ENCODE peak calls at places on chromosomes 4 and X, in five cellular contexts. One of them, this sample, is unnamed.

GRCh38 chr4:83010111-83010521 is 507 bp downstream of the LIN54 start:
- DNase-seq in GM10248: no peak
- DNase-seq in natural killer cell: no peak
- DNase-seq in activated B cell treated with CpG ODN at 0.5 μM for 24 hours: no peak
- DNase-seq in lower leg skin: no peak
- DNase-seq in this sample: no peak

GRCh38 chr4:159142254-159142653 is 39.4 kb downstream of the RAPGEF2 start:
- DNase-seq in GM10248: no peak
- DNase-seq in activated B cell treated with CpG ODN at 0.5 μM for 24 hours: no peak
- DNase-seq in lower leg skin: no peak
- DNase-seq in natural killer cell: no peak
- DNase-seq in this sample: no peak

GRCh38 chr4:136136566-136136965 is 1395.7 kb downstream of the PCDH18 start:
- DNase-seq in natural killer cell: no peak
- DNase-seq in lower leg skin: no peak
- DNase-seq in activated B cell treated with CpG ODN at 0.5 μM for 24 hours: no peak
- DNase-seq in GM10248: no peak
- DNase-seq in this sample: no peak

GRCh38 chrX:3962511-3963350 is 249.3 kb upstream of the PRKX start:
- DNase-seq in lower leg skin: no peak
- DNase-seq in natural killer cell: no peak
- DNase-seq in GM10248: peak; percentile 9
- DNase-seq in activated B cell treated with CpG ODN at 0.5 μM for 24 hours: no peak
- DNase-seq in this sample: no peak

GRCh38 chr4:6684656-6685055 is 9.0 kb upstream of the S100P start:
- DNase-seq in activated B cell treated with CpG ODN at 0.5 μM for 24 hours: no peak
- DNase-seq in natural killer cell: no peak
- DNase-seq in lower leg skin: no peak
- DNase-seq in GM10248: no peak
- DNase-seq in this sample: no peak

GRCh38 chr4:186104114-186104894 is at the start of gene FAM149A:
- DNase-seq in lower leg skin: no peak
- DNase-seq in GM10248: peak; percentile 64
- DNase-seq in natural killer cell: peak; percentile 20
- DNase-seq in activated B cell treated with CpG ODN at 0.5 μM for 24 hours: peak; percentile 24
- DNase-seq in this sample: no peak

GRCh38 chr4:103443324-103443723 is 245.2 kb upstream of the CENPE start:
- DNase-seq in GM10248: no peak
- DNase-seq in lower leg skin: no peak
- DNase-seq in natural killer cell: no peak
- DNase-seq in activated B cell treated with CpG ODN at 0.5 μM for 24 hours: no peak
- DNase-seq in this sample: no peak

GRCh38 chrX:17706676-17707075 is 30.6 kb upstream of the SCML1 start:
- DNase-seq in activated B cell treated with CpG ODN at 0.5 μM for 24 hours: no peak
- DNase-seq in natural killer cell: no peak
- DNase-seq in lower leg skin: no peak
- DNase-seq in GM10248: no peak
- DNase-seq in this sample: no peak

GRCh38 chr4:929970-930625 is 2.0 kb downstream of the GAK start:
- DNase-seq in GM10248: no peak
- DNase-seq in natural killer cell: no peak
- DNase-seq in activated B cell treated with CpG ODN at 0.5 μM for 24 hours: no peak
- DNase-seq in lower leg skin: peak; percentile 43
- DNase-seq in this sample: no peak

GRCh38 chr4:111736516-111736915 is 408.7 kb upstream of the FAM241A start:
- DNase-seq in activated B cell treated with CpG ODN at 0.5 μM for 24 hours: no peak
- DNase-seq in GM10248: no peak
- DNase-seq in lower leg skin: no peak
- DNase-seq in natural killer cell: no peak
- DNase-seq in this sample: no peak
- TF ChIP-seq CTCF in activated B cell treated with CpG ODN at 0.5 μM for 24 hours: no peak
- TF ChIP-seq CTCF in GM10248: no peak
- TF ChIP-seq CTCF in lower leg skin: no peak
- TF ChIP-seq CTCF in natural killer cell: no peak
- TF ChIP-seq CTCF in this sample: no peak

GRCh38 chr4:144750348-144750747 is 104.4 kb downstream of the HHIP start:
- DNase-seq in lower leg skin: no peak
- DNase-seq in activated B cell treated with CpG ODN at 0.5 μM for 24 hours: no peak
- DNase-seq in GM10248: no peak
- DNase-seq in natural killer cell: no peak
- DNase-seq in this sample: no peak

GRCh38 chr4:144748814-144749555 is 103.0 kb downstream of the HHIP start:
- DNase-seq in GM10248: no peak
- DNase-seq in activated B cell treated with CpG ODN at 0.5 μM for 24 hours: no peak
- DNase-seq in natural killer cell: no peak
- DNase-seq in lower leg skin: no peak
- DNase-seq in this sample: no peak

GRCh38 chr4:144757969-144758368 is 112.0 kb downstream of the HHIP start:
- DNase-seq in activated B cell treated with CpG ODN at 0.5 μM for 24 hours: no peak
- DNase-seq in lower leg skin: no peak
- DNase-seq in GM10248: no peak
- DNase-seq in natural killer cell: no peak
- DNase-seq in this sample: no peak

GRCh38 chr4:144754562-144755410 is 108.8 kb downstream of the HHIP start:
- DNase-seq in activated B cell treated with CpG ODN at 0.5 μM for 24 hours: no peak
- DNase-seq in natural killer cell: no peak
- DNase-seq in GM10248: no peak
- DNase-seq in lower leg skin: no peak
- DNase-seq in this sample: no peak
- TF ChIP-seq CTCF in activated B cell treated with CpG ODN at 0.5 μM for 24 hours: no peak
- TF ChIP-seq CTCF in natural killer cell: no peak
- TF ChIP-seq CTCF in GM10248: no peak
- TF ChIP-seq CTCF in lower leg skin: no peak
- TF ChIP-seq CTCF in this sample: peak; percentile 49

GRCh38 chr4:104457308-104457981 is 37.2 kb downstream of the CXXC4 start:
- DNase-seq in natural killer cell: no peak
- DNase-seq in lower leg skin: no peak
- DNase-seq in activated B cell treated with CpG ODN at 0.5 μM for 24 hours: no peak
- DNase-seq in GM10248: no peak
- DNase-seq in this sample: no peak

GRCh38 chr4:104449537-104449936 is 45.2 kb downstream of the CXXC4 start:
- DNase-seq in lower leg skin: no peak
- DNase-seq in activated B cell treated with CpG ODN at 0.5 μM for 24 hours: no peak
- DNase-seq in GM10248: no peak
- DNase-seq in natural killer cell: no peak
- DNase-seq in this sample: no peak

GRCh38 chr4:104447346-104447745 is 47.3 kb downstream of the CXXC4 start:
- DNase-seq in GM10248: no peak
- DNase-seq in lower leg skin: no peak
- DNase-seq in activated B cell treated with CpG ODN at 0.5 μM for 24 hours: no peak
- DNase-seq in natural killer cell: no peak
- DNase-seq in this sample: no peak

GRCh38 chr4:104446431-104446925 is 48.2 kb downstream of the CXXC4 start:
- DNase-seq in activated B cell treated with CpG ODN at 0.5 μM for 24 hours: no peak
- DNase-seq in lower leg skin: no peak
- DNase-seq in natural killer cell: no peak
- DNase-seq in GM10248: no peak
- DNase-seq in this sample: no peak

DNA sequence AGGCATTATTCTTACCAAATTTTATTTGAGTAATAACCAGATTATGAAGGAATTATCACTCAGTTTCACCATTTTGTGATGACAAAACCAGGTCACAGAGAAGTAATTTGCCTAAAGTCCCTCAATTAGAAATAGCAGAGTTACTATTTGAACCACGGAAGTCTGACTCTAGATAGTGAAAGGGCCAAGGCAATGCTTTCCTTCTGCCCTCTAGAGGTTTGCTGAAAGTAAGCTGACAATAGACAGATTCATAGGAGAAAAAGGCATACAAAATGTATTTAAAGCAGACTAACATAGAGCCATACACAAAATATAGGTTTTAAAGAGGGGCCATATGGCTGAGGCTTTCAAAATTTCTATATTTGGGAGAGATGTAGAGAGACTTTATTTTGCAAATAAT is 43.1 kb downstream of the CXXC4 start:
- DNase-seq in lower leg skin: no peak
- DNase-seq in natural killer cell: no peak
- DNase-seq in activated B cell treated with CpG ODN at 0.5 μM for 24 hours: no peak
- DNase-seq in GM10248: no peak
- DNase-seq in this sample: no peak
- TF ChIP-seq CTCF in lower leg skin: no peak
- TF ChIP-seq CTCF in natural killer cell: no peak
- TF ChIP-seq CTCF in activated B cell treated with CpG ODN at 0.5 μM for 24 hours: no peak
- TF ChIP-seq CTCF in GM10248: peak; percentile 12
- TF ChIP-seq CTCF in this sample: peak; percentile 43

DNA sequence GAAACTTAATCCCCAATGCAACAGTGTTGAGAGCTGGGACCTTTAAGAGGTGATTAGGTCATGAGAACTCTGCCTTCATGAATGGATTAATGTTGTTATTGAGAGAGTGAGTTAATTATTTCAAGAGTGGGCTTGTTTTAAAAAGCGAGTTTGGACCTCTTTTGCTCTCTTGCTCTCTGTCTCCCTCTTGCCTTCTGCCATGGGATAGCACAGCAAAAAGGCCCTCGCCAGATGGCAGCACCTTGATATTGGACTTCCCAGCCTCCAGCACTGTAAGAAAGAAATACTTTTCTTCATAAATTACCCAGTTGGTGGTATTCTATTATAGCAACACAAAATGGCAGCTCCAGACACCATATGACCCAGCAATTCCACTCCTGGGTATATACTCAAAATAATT is 7.0 kb upstream of the ATP6AP2 start:
- DNase-seq in lower leg skin: no peak
- DNase-seq in natural killer cell: no peak
- DNase-seq in activated B cell treated with CpG ODN at 0.5 μM for 24 hours: no peak
- DNase-seq in GM10248: no peak
- DNase-seq in this sample: no peak
- TF ChIP-seq CTCF in lower leg skin: no peak
- TF ChIP-seq CTCF in natural killer cell: no peak
- TF ChIP-seq CTCF in activated B cell treated with CpG ODN at 0.5 μM for 24 hours: no peak
- TF ChIP-seq CTCF in GM10248: peak; percentile 63
- TF ChIP-seq CTCF in this sample: peak; percentile 55

GRCh38 chr4:133839326-133839725 is 362.3 kb downstream of the PABPC4L start:
- DNase-seq in natural killer cell: no peak
- DNase-seq in activated B cell treated with CpG ODN at 0.5 μM for 24 hours: no peak
- DNase-seq in lower leg skin: no peak
- DNase-seq in GM10248: no peak
- DNase-seq in this sample: no peak
- TF ChIP-seq CTCF in natural killer cell: no peak
- TF ChIP-seq CTCF in activated B cell treated with CpG ODN at 0.5 μM for 24 hours: no peak
- TF ChIP-seq CTCF in lower leg skin: no peak
- TF ChIP-seq CTCF in GM10248: no peak
- TF ChIP-seq CTCF in this sample: peak; percentile 18